ENCODE peak calls at places on chromosome 22, in seven cellular contexts. N, V, W, G, B, C and U are unnamed samples.

GRCh38 chr22:20436309-20437252 is 1.0 kb downstream of the SCARF2 start:
- DNase-seq in N (peak), V (peak), W (no peak), G (no peak), B (no peak), C (no peak), U (no peak)

GRCh38 chr22:20140107-20140445 is 8.5 kb downstream of the ZDHHC8 start:
- DNase-seq in N (no peak), V (no peak), W (no peak), G (no peak), B (no peak), C (no peak), U (no peak)

GRCh38 chr22:39746600-39747262 is 146.8 kb downstream of the ENTHD1 start:
- DNase-seq in N (no peak), V (no peak), W (no peak), G (no peak), B (no peak), C (no peak), U (no peak)

GRCh38 chr22:44996120-44996519 is 13.7 kb downstream of the PHF21B start:
- DNase-seq in N (no peak), V (no peak), W (no peak), G (no peak), B (no peak), C (no peak), U (no peak)

GRCh38 chr22:41286639-41287091 is 678 bp upstream of the RANGAP1 start:
- DNase-seq in N (peak), V (peak), W (no peak), G (peak), B (no peak), C (no peak), U (no peak)

GRCh38 chr22:22368516-22368915 is 123.9 kb downstream of the VPREB1 start:
- DNase-seq in N (no peak), V (no peak), W (no peak), G (no peak), B (no peak), C (no peak), U (no peak)

GRCh38 chr22:24146791-24147353 is 34.4 kb upstream of the SUSD2 start:
- DNase-seq in N (no peak), V (peak), W (no peak), G (no peak), B (peak), C (peak), U (no peak)

GRCh38 chr22:46609724-46610161 is 10.4 kb upstream of the GRAMD4 start:
- DNase-seq in N (no peak), V (no peak), W (no peak), G (no peak), B (no peak), C (no peak), U (no peak)

GRCh38 chr22:28139993-28140392 is 220.9 kb upstream of the PITPNB start:
- DNase-seq in N (no peak), V (peak), W (no peak), G (no peak), B (peak), C (no peak), U (no peak)

GRCh38 chr22:17629167-17629489 is 579 bp upstream of the ATP6V1E1 start:
- DNase-seq in N (no peak), V (no peak), W (no peak), G (no peak), B (no peak), C (no peak), U (no peak)